ENCODE peak calls at places on chromosomes 2 and 18, in four cellular contexts. H is HepG2, M is H1, J is SK-N-SH. T is an unnamed sample.

GRCh38 chr2:173793649-173794565 is 171.3 kb downstream of the SP3 start:
- DNase-seq in H (no peak), M (peak), J (peak), T (no peak)

GRCh38 chr18:60753753-60754152 is 381.2 kb upstream of the MC4R start:
- DNase-seq in H (no peak), M (no peak), J (no peak), T (no peak)

GRCh38 chr2:231614559-231615057 is 21.9 kb downstream of the TEX44 start:
- DNase-seq in H (no peak), M (peak), J (peak), T (peak)

GRCh38 chr2:26649322-26649721 is 8.2 kb upstream of the CIB4 start:
- DNase-seq in H (no peak), M (no peak), J (no peak), T (no peak)

GRCh38 chr2:213989207-213989606 is 421.6 kb upstream of the VWC2L start:
- DNase-seq in H (no peak), M (no peak), J (no peak), T (no peak)

GRCh38 chr2:117057021-117057420 is 757.5 kb upstream of the DDX18 start:
- DNase-seq in H (no peak), M (no peak), J (no peak), T (no peak)

GRCh38 chr2:71620851-71621251 is 167.5 kb downstream of the DYSF start:
- DNase-seq in H (no peak), M (peak), J (no peak), T (no peak)

GRCh38 chr2:110853516-110853915 is 121.1 kb downstream of the ACOXL start:
- DNase-seq in H (peak), M (no peak), J (no peak), T (no peak)

GRCh38 chr2:176432439-176432838 is 163.2 kb downstream of the MTX2 start:
- DNase-seq in H (no peak), M (no peak), J (no peak), T (no peak)

GRCh38 chr2:175930504-175930903 is 71.6 kb downstream of the LNPK start:
- DNase-seq in H (no peak), M (no peak), J (no peak), T (no peak)

GRCh38 chr18:79117791-79118190 is 48.6 kb downstream of the ATP9B start:
- DNase-seq in H (no peak), M (no peak), J (no peak), T (no peak)

GRCh38 chr2:237757616-237758015 is 41.0 kb upstream of the RBM44 start:
- DNase-seq in H (no peak), M (no peak), J (no peak), T (no peak)

GRCh38 chr2:151760139-151760650 is 25.9 kb upstream of the NEB start:
- DNase-seq in H (peak), M (no peak), J (no peak), T (no peak)

GRCh38 chr18:31587538-31587937 is 4.1 kb upstream of the TTR start:
- DNase-seq in H (peak), M (no peak), J (no peak), T (no peak)

GRCh38 chr2:37664190-37664751 is 7.2 kb downstream of the CDC42EP3 start:
- DNase-seq in H (no peak), M (no peak), J (no peak), T (peak)

GRCh38 chr2:242031481-242032019 is 162.0 kb downstream of the RTP5 start:
- DNase-seq in H (no peak), M (peak), J (no peak), T (peak)

GRCh38 chr2:133919285-133919684 is 334.6 kb upstream of the MGAT5 start:
- DNase-seq in H (no peak), M (no peak), J (no peak), T (no peak)

GRCh38 chr18:76935722-76936337 is 113.5 kb downstream of the ZNF236 start:
- DNase-seq in H (no peak), M (no peak), J (no peak), T (no peak)

GRCh38 chr2:216071452-216071851 is 10.2 kb downstream of the PECR start:
- DNase-seq in H (peak), M (no peak), J (no peak), T (no peak)

DNA sequence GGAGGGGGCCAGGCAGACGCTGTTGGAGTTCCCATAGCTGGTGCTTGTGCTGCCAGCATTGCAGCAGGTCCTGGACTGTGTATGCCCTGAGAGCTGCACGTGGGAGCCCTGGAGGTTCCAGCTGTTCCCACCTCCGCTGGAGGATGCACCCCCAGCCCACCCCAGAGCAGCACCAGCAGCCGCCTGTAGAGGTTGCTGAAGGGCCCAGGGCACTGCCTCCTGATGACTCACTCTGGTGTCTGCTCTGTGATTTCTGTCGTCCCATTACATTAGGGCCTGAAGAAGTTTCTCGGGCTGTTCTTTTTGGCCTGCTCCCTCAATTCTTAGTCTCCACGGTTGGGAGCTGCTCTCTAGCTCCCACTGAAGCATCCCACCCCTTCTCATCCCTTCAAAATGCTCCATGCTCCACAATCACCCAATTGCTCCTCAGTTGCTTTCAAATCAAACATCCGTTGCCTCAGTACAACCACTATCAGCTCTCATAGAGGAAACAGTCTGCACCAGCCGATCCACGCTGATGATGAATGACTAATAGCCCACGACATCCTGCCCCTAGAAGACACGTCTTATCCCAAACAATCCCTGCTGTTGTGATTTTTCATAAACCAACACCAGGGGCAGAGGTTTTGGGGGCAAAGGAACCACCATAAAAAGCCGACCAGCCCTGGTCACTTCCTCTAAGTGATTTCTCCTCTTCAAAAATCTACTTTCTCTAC is 65.2 kb upstream of the RNF152 start:
- DNase-seq in H (no peak), M (no peak), J (no peak), T (no peak)
- TF ChIP-seq CTCF in H (no peak), M (peak), J (peak), T (no peak)

GRCh38 chr2:20433249-20433648 is 13.6 kb upstream of the RHOB start:
- DNase-seq in H (no peak), M (no peak), J (no peak), T (no peak)
- TF ChIP-seq GABPA in H (no peak), M (no peak), J (no peak), T (no peak)

DNA sequence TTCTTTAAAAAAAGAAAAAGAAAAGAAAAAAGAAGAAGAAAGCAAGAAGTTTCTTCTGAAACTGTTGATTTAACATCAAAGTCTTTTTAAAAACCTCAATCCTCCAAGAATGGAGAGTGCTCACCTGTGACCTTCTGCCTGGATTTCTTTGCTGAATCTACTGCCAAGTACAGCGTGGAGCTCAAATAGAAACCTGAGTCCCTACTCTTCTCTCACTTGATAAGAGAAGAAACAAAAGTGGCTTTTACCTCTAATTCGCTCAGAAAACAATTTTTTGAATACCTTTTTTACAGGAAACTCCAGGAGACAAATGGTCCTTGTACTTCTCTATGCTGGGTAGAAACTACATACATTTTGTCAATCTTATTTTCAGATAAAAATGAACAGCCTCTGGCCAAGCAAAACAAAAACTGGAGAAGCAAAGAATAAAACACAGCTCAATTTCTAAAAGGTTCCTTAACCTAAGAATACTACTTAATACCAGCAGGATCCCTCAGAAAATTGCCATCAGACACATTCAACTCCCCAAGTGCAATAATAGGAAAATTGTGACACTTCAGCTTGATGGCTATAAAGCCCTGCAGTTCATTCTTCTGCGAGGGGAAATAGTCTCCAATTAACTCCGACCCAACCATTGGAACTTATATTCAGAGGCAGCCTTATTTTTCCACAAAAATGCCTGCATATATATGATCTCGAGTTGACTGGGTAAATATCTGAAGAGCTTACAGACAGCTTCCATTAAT is 85.8 kb downstream of the GRB14 start:
- DNase-seq in H (peak), M (no peak), J (no peak), T (no peak)
- H3K27ac ChIP-seq in H (no peak), M (no peak), J (no peak), T (no peak)

GRCh38 chr18:41767960-41768359 is 187.1 kb upstream of the PIK3C3 start:
- DNase-seq in H (no peak), M (no peak), J (peak), T (no peak)
- TF ChIP-seq CTCF in H (no peak), M (no peak), J (peak), T (no peak)

GRCh38 chr18:44602845-44603244 is 77.8 kb upstream of the SETBP1 start:
- DNase-seq in H (no peak), M (no peak), J (no peak), T (no peak)
- TF ChIP-seq GABPA in H (no peak), M (no peak), J (no peak), T (no peak)

GRCh38 chr2:64111426-64111825 is 32.8 kb downstream of the PELI1 start:
- DNase-seq in H (no peak), M (no peak), J (no peak), T (no peak)

GRCh38 chr2:64114912-64115277 is 29.3 kb downstream of the PELI1 start:
- DNase-seq in H (no peak), M (no peak), J (no peak), T (no peak)

GRCh38 chr2:64112016-64112415 is 32.2 kb downstream of the PELI1 start:
- DNase-seq in H (no peak), M (no peak), J (no peak), T (no peak)

GRCh38 chr2:64115808-64116598 is 28.2 kb downstream of the PELI1 start:
- DNase-seq in H (peak), M (no peak), J (no peak), T (no peak)

DNA sequence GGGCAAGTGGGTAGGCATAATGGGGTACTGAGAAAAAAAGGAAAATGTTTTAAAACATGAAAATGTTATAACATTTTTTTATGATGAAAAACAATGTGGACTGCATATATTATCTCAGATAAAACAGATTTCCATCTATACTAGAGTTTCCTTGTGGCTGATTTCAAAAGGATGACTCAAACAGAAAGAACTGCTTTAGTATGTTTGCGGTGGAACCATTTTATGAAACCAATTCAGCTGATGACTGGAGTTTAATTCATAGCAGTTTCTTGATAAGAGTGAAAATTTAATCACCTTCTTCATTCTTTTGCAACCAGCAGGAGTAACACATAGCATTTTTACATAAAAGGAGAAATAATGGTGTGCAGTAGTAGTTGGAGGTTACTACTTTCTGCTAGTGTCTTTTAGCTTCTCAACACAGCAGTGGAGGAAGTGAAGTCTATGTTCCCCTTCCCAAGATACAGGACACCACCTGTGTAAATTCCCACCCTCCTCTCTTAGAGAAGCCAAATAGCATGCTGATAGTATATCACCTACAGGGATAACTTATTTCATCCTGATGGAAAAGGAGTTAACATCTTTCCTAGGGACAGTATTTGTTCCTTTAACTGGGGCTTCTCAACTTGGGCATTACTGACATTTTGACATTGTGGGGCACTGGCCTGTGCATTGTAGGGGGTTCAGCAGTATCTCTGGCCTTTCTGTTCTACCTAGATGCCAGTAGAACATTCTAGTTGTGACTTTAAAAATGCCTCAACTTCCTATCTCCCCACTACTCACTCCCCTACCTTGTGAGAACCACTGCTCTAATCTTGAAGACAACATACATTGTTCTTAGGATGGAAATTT is 29.9 kb downstream of the PELI1 start:
- DNase-seq in H (no peak), M (no peak), J (no peak), T (no peak)
- H3K27ac ChIP-seq in H (no peak), M (no peak), J (peak), T (no peak)